ENCODE peak calls at places on chromosome 15, in ten cellular contexts. B is fibroblast of lung; U is right cardiac atrium; K is T-helper 2 cell; H is IMR-90; I is erythroblast; A is left colon; T is activated CD4-positive, alpha-beta T cell treated with anti-CD3 and anti-CD28 coated beads, Interleukin-2, amount 10 ng/mL, durations not matched to agents 7 days and 5 days; O is NCI-H345; Z is T-helper 9 cell. P is an unnamed sample.

GRCh38 chr15:58517682-58518525 is 86.1 kb downstream of the LIPC start:
- DNase-seq in K (peak; percentile 59), H (no peak), I (no peak), A (no peak), U (no peak), B (no peak), O (no peak), T (peak; percentile 14), Z (no peak), P (peak; percentile 17)

GRCh38 chr15:40756938-40757337 is 1.9 kb upstream of the RMDN3 start:
- DNase-seq in B (no peak), K (no peak), T (no peak), U (no peak), Z (no peak), H (no peak), A (no peak), O (peak; percentile 48), I (peak; percentile 84), P (no peak)

GRCh38 chr15:73787621-73788020 is 34.5 kb upstream of the INSYN1 start:
- DNase-seq in U (no peak), B (no peak), K (no peak), O (no peak), I (no peak), T (no peak), H (no peak), Z (no peak), A (no peak), P (no peak)

GRCh38 chr15:60740787-60741354 is 261.9 kb upstream of the ICE2 start:
- DNase-seq in T (no peak), B (no peak), H (peak; percentile 31), A (no peak), K (peak; percentile 50), Z (no peak), I (no peak), O (no peak), U (no peak), P (no peak)

GRCh38 chr15:35444557-35445204 is 101.3 kb downstream of the DPH6 start:
- DNase-seq in U (no peak), A (no peak), B (peak; percentile 77), H (peak; percentile 63), T (no peak), K (no peak), I (peak; percentile 51), O (peak; percentile 15), Z (no peak), P (no peak)

GRCh38 chr15:64527263-64527984 is 67.0 kb downstream of the ZNF609 start:
- DNase-seq in A (no peak), Z (no peak), T (no peak), U (no peak), B (peak; percentile 66), I (no peak), K (no peak), O (no peak), H (peak; percentile 90), P (no peak)

GRCh38 chr15:97501291-97501690 is 459.2 kb upstream of the ARRDC4 start:
- DNase-seq in H (no peak), Z (no peak), T (no peak), B (no peak), K (no peak), A (no peak), U (no peak), I (no peak), O (no peak), P (no peak)

GRCh38 chr15:74231475-74231874 is 4.7 kb upstream of the CCDC33 start:
- DNase-seq in I (no peak), Z (no peak), K (no peak), A (no peak), U (no peak), O (no peak), H (no peak), B (no peak), T (no peak), P (no peak)

GRCh38 chr15:76682833-76683232 is 222.3 kb downstream of the SCAPER start:
- DNase-seq in O (no peak), B (no peak), U (no peak), I (no peak), Z (no peak), H (no peak), T (no peak), A (no peak), K (no peak), P (no peak)

GRCh38 chr15:92162657-92163056 is 231.0 kb upstream of the ST8SIA2 start:
- DNase-seq in U (peak; percentile 33), O (no peak), Z (no peak), H (no peak), T (no peak), I (no peak), A (no peak), K (no peak), B (no peak), P (no peak)

GRCh38 chr15:31974154-31974794 is 56.0 kb upstream of the CHRNA7 start:
- DNase-seq in U (no peak), A (no peak), O (no peak), Z (no peak), T (no peak), I (no peak), K (no peak), B (no peak), H (no peak), P (no peak)

GRCh38 chr15:66944121-66944520 is 121.3 kb upstream of the SMAD3 start:
- DNase-seq in K (no peak), I (no peak), B (no peak), O (no peak), U (no peak), A (no peak), T (no peak), Z (no peak), H (no peak), P (no peak)

GRCh38 chr15:101135532-101136166 is 116.2 kb downstream of the CHSY1 start:
- DNase-seq in O (no peak), K (no peak), T (no peak), Z (no peak), B (no peak), H (no peak), I (no peak), U (no peak), A (no peak), P (no peak)

GRCh38 chr15:62186578-62186977 is 21.5 kb upstream of the C2CD4B start:
- DNase-seq in T (no peak), A (no peak), K (no peak), Z (no peak), O (no peak), I (no peak), B (no peak), H (no peak), U (no peak), P (no peak)

GRCh38 chr15:70429323-70429722 is 331.6 kb upstream of the TLE3 start:
- DNase-seq in A (no peak), B (no peak), O (no peak), H (no peak), U (no peak), Z (no peak), T (no peak), I (no peak), K (no peak), P (no peak)

GRCh38 chr15:70748281-70748747 is 15.0 kb downstream of the UACA start:
- DNase-seq in I (no peak), T (no peak), U (peak; percentile 87), Z (no peak), K (no peak), H (peak; percentile 39), B (peak; percentile 37), O (no peak), A (no peak), P (peak; percentile 74)

GRCh38 chr15:66103293-66103590 is 150.3 kb downstream of the MEGF11 start:
- DNase-seq in K (no peak), Z (no peak), B (no peak), I (no peak), H (no peak), U (no peak), A (no peak), O (no peak), T (no peak), P (no peak)

GRCh38 chr15:74621936-74622335 is 6.3 kb downstream of the CLK3 start:
- DNase-seq in I (peak; percentile 18), Z (no peak), B (no peak), A (no peak), O (no peak), H (no peak), K (no peak), U (peak; percentile 47), T (no peak), P (no peak)

GRCh38 chr15:78308422-78309021 is 9.1 kb upstream of the SKIC8 start:
- DNase-seq in I (peak; percentile 68), O (peak; percentile 64), H (peak; percentile 58), A (peak; percentile 83), K (no peak), U (peak; percentile 83), T (peak; percentile 61), B (peak; percentile 59), Z (peak; percentile 14), P (peak; percentile 68)

GRCh38 chr15:88641959-88642452 is 3.2 kb downstream of the ISG20 start:
- DNase-seq in T (no peak), A (no peak), B (no peak), H (no peak), U (no peak), K (no peak), O (no peak), Z (no peak), I (no peak), P (no peak)

GRCh38 chr15:75985966-75986365 is 26.3 kb downstream of the NRG4 start:
- DNase-seq in B (peak; percentile 9), K (no peak), T (no peak), Z (no peak), I (no peak), U (no peak), A (no peak), O (no peak), H (no peak), P (no peak)

GRCh38 chr15:100784493-100785180 is 95.0 kb upstream of the ALDH1A3 start:
- DNase-seq in T (peak; percentile 3), I (no peak), A (no peak), B (no peak), O (no peak), K (no peak), U (no peak), H (no peak), Z (no peak), P (no peak)

GRCh38 chr15:76636059-76636458 is 269.1 kb downstream of the SCAPER start:
- DNase-seq in B (no peak), I (no peak), O (no peak), U (no peak), H (no peak), T (no peak), A (no peak), Z (no peak), K (no peak), P (no peak)

GRCh38 chr15:38864827-38865604 is 300.4 kb upstream of the RASGRP1 start:
- DNase-seq in I (no peak), O (no peak), B (peak; percentile 95), Z (no peak), A (no peak), K (no peak), H (peak; percentile 83), U (peak; percentile 74), T (no peak), P (no peak)

GRCh38 chr15:75663931-75664421 is 16.3 kb downstream of the SNX33 start:
- DNase-seq in Z (no peak), T (no peak), I (no peak), H (no peak), O (no peak), U (peak; percentile 51), K (no peak), B (no peak), A (no peak), P (no peak)

GRCh38 chr15:63981596-63982320 is 64.5 kb downstream of the DAPK2 start:
- DNase-seq in H (no peak), O (no peak), A (no peak), K (no peak), T (no peak), Z (no peak), I (no peak), U (no peak), B (no peak), P (no peak)

GRCh38 chr15:48695835-48696573 is 50.5 kb upstream of the FBN1 start:
- DNase-seq in I (peak; percentile 84), A (no peak), O (no peak), T (no peak), B (no peak), K (no peak), Z (no peak), H (no peak), U (no peak), P (no peak)

P was measured in adrenal gland.